ENCODE peak calls at places on chromosomes 6 and 20, in seven cellular contexts. One of them, this sample, is unnamed.

GRCh38 chr6:15602144-15602543 is 60.7 kb downstream of the DTNBP1 start:
- DNase-seq in ascending aorta: no peak
- DNase-seq in thyroid gland: peak
- DNase-seq in CD8-positive, alpha-beta T cell: peak
- DNase-seq in AG09309: no peak
- DNase-seq in gastrocnemius medialis: no peak
- DNase-seq in AG04450: no peak
- DNase-seq in this sample: no peak

GRCh38 chr20:19213946-19214490 is 1.6 kb downstream of the SLC24A3 start:
- DNase-seq in ascending aorta: no peak
- DNase-seq in thyroid gland: no peak
- DNase-seq in CD8-positive, alpha-beta T cell: no peak
- DNase-seq in AG09309: no peak
- DNase-seq in gastrocnemius medialis: no peak
- DNase-seq in AG04450: no peak
- DNase-seq in this sample: no peak

GRCh38 chr20:2742934-2743559 is 50.5 kb downstream of the EBF4 start:
- DNase-seq in ascending aorta: no peak
- DNase-seq in thyroid gland: peak
- DNase-seq in CD8-positive, alpha-beta T cell: peak
- DNase-seq in AG09309: no peak
- DNase-seq in gastrocnemius medialis: no peak
- DNase-seq in AG04450: peak
- DNase-seq in this sample: peak

GRCh38 chr6:168130683-168131371 is 51.8 kb upstream of the FRMD1 start:
- DNase-seq in ascending aorta: no peak
- DNase-seq in thyroid gland: no peak
- DNase-seq in CD8-positive, alpha-beta T cell: no peak
- DNase-seq in AG09309: no peak
- DNase-seq in gastrocnemius medialis: no peak
- DNase-seq in AG04450: no peak
- DNase-seq in this sample: no peak

GRCh38 chr6:91751496-91751895 is 1164.6 kb upstream of the MAP3K7 start:
- DNase-seq in ascending aorta: no peak
- DNase-seq in thyroid gland: no peak
- DNase-seq in CD8-positive, alpha-beta T cell: no peak
- DNase-seq in AG09309: no peak
- DNase-seq in gastrocnemius medialis: no peak
- DNase-seq in AG04450: no peak
- DNase-seq in this sample: no peak

GRCh38 chr6:70663881-70664466 is 3.7 kb upstream of the SMAP1 start:
- DNase-seq in ascending aorta: no peak
- DNase-seq in thyroid gland: no peak
- DNase-seq in CD8-positive, alpha-beta T cell: no peak
- DNase-seq in AG09309: no peak
- DNase-seq in gastrocnemius medialis: peak
- DNase-seq in AG04450: no peak
- DNase-seq in this sample: no peak

GRCh38 chr6:170160031-170160627 is 130.7 kb downstream of the DLL1 start:
- DNase-seq in ascending aorta: no peak
- DNase-seq in thyroid gland: no peak
- DNase-seq in CD8-positive, alpha-beta T cell: no peak
- DNase-seq in AG09309: no peak
- DNase-seq in gastrocnemius medialis: no peak
- DNase-seq in AG04450: no peak
- DNase-seq in this sample: no peak

GRCh38 chr6:107560657-107561056 is 70.7 kb downstream of the SOBP start:
- DNase-seq in ascending aorta: no peak
- DNase-seq in thyroid gland: no peak
- DNase-seq in CD8-positive, alpha-beta T cell: no peak
- DNase-seq in AG09309: peak
- DNase-seq in gastrocnemius medialis: no peak
- DNase-seq in AG04450: no peak
- DNase-seq in this sample: no peak

GRCh38 chr6:47484616-47485015 is 7.0 kb downstream of the CD2AP start:
- DNase-seq in ascending aorta: no peak
- DNase-seq in thyroid gland: no peak
- DNase-seq in CD8-positive, alpha-beta T cell: no peak
- DNase-seq in AG09309: peak
- DNase-seq in gastrocnemius medialis: no peak
- DNase-seq in AG04450: peak
- DNase-seq in this sample: peak

GRCh38 chr20:21052686-21053001 is 53.5 kb downstream of the LINC00237 start:
- DNase-seq in ascending aorta: no peak
- DNase-seq in thyroid gland: no peak
- DNase-seq in CD8-positive, alpha-beta T cell: no peak
- DNase-seq in AG09309: no peak
- DNase-seq in gastrocnemius medialis: no peak
- DNase-seq in AG04450: no peak
- DNase-seq in this sample: no peak

GRCh38 chr6:131382646-131383045 is 190.4 kb upstream of the ARG1 start:
- DNase-seq in ascending aorta: no peak
- DNase-seq in thyroid gland: no peak
- DNase-seq in CD8-positive, alpha-beta T cell: no peak
- DNase-seq in AG09309: no peak
- DNase-seq in gastrocnemius medialis: no peak
- DNase-seq in AG04450: no peak
- DNase-seq in this sample: no peak

GRCh38 chr6:2841264-2842138 is at the start of gene SERPINB1:
- DNase-seq in ascending aorta: peak
- DNase-seq in thyroid gland: peak
- DNase-seq in CD8-positive, alpha-beta T cell: peak
- DNase-seq in AG09309: peak
- DNase-seq in gastrocnemius medialis: peak
- DNase-seq in AG04450: peak
- DNase-seq in this sample: peak
- TF ChIP-seq CTCF in ascending aorta: no peak
- TF ChIP-seq CTCF in thyroid gland: peak
- TF ChIP-seq CTCF in CD8-positive, alpha-beta T cell: no peak
- TF ChIP-seq CTCF in AG09309: no peak
- TF ChIP-seq CTCF in gastrocnemius medialis: peak
- TF ChIP-seq CTCF in AG04450: peak
- TF ChIP-seq CTCF in this sample: peak

DNA sequence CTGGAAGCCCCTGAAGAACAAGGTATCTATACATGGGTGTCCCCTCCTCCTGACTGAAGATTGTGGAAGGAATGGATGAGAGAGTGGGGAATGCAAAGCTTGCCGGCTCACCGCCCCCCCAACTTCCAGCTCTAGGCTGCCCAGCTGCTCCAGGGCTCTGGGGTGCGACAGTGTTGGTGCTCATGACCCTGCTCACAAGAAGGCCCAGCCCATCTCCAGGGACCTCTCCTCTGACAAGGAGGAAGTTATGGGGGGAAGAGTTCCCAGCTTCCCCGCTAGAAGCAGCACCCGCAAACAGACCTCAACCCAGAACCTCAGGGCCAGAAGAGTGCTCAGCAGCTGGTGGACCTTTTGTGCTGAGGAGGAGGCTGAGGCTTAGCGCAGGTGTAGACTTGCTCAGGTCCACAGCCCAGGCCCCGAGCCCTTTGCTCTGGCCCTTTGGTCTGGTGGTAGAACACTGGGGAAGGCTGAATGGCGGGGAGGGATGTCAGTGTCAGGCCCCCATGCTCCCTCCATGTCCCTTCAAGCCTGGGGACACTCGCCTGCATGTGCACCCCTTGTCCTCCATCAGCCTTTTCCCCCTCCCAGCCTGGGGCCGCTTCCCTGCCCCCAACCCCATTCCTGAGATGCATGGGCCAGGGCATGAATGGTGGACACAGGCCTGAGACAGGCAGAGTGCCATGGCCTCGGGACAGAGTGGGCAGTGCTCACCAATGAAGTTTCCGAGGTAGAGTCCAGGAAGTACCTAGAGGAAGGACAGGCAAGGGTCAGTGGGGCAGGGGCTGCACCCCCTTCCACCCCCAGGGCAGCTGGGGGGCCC is 1.3 kb downstream of the DUSP15 start:
- DNase-seq in ascending aorta: peak
- DNase-seq in thyroid gland: no peak
- DNase-seq in CD8-positive, alpha-beta T cell: no peak
- DNase-seq in AG09309: no peak
- DNase-seq in gastrocnemius medialis: no peak
- DNase-seq in AG04450: no peak
- DNase-seq in this sample: no peak
- H3K4me3 ChIP-seq in ascending aorta: peak
- H3K4me3 ChIP-seq in thyroid gland: no peak
- H3K4me3 ChIP-seq in CD8-positive, alpha-beta T cell: peak
- H3K4me3 ChIP-seq in AG09309: no peak
- H3K4me3 ChIP-seq in gastrocnemius medialis: peak
- H3K4me3 ChIP-seq in AG04450: no peak
- H3K4me3 ChIP-seq in this sample: no peak

DNA sequence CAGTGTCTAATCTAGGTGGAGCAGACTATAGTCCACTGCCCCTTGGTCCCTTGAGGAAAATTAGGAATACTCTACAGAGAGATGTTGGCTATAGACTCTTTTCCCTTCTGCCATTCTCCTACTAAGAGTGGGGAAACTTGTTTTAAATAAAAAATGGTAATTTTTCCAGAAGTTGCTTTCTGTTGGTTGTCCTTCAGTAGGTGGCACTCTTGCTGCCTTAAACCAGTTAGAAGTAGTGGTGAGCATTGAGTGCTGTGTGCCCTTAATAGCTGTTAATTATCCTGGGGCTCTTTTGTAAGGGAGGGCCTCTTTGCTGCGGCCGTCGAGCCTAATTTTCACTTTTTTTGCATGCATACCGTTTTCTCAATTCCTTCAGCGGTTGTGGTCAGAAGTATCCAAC is 2.8 kb downstream of the CMTR1 start:
- DNase-seq in ascending aorta: no peak
- DNase-seq in thyroid gland: no peak
- DNase-seq in CD8-positive, alpha-beta T cell: no peak
- DNase-seq in AG09309: no peak
- DNase-seq in gastrocnemius medialis: no peak
- DNase-seq in AG04450: no peak
- DNase-seq in this sample: no peak
- TF ChIP-seq CTCF in ascending aorta: no peak
- TF ChIP-seq CTCF in thyroid gland: no peak
- TF ChIP-seq CTCF in CD8-positive, alpha-beta T cell: no peak
- TF ChIP-seq CTCF in AG09309: peak
- TF ChIP-seq CTCF in gastrocnemius medialis: no peak
- TF ChIP-seq CTCF in AG04450: no peak
- TF ChIP-seq CTCF in this sample: peak

DNA sequence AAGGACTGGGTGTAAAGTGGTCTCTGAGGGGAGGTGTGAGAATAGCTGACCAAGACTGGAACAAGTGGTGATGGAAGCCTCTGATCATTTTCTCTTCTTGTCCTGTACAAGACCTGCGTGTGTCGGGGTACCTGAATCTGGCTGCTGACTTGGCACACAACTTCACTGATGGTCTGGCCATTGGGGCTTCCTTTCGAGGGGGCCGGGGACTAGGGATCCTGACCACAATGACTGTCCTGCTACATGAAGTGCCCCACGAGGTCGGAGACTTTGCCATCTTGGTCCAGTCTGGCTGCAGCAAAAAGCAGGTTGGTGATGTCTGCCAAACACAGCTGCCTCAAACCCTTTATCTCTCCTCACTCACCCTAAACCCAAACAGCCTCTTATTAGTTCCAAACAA is 1.7 kb upstream of the HSD17B8 start:
- DNase-seq in ascending aorta: peak
- DNase-seq in thyroid gland: no peak
- DNase-seq in CD8-positive, alpha-beta T cell: no peak
- DNase-seq in AG09309: no peak
- DNase-seq in gastrocnemius medialis: no peak
- DNase-seq in AG04450: no peak
- DNase-seq in this sample: no peak
- H3K4me3 ChIP-seq in ascending aorta: peak
- H3K4me3 ChIP-seq in thyroid gland: no peak
- H3K4me3 ChIP-seq in CD8-positive, alpha-beta T cell: no peak
- H3K4me3 ChIP-seq in AG09309: no peak
- H3K4me3 ChIP-seq in gastrocnemius medialis: no peak
- H3K4me3 ChIP-seq in AG04450: peak
- H3K4me3 ChIP-seq in this sample: no peak

GRCh38 chr6:13769655-13770053 is 44.7 kb downstream of the MCUR1 start:
- DNase-seq in ascending aorta: no peak
- DNase-seq in thyroid gland: no peak
- DNase-seq in CD8-positive, alpha-beta T cell: no peak
- DNase-seq in AG09309: no peak
- DNase-seq in gastrocnemius medialis: no peak
- DNase-seq in AG04450: no peak
- DNase-seq in this sample: no peak
- TF ChIP-seq CTCF in ascending aorta: no peak
- TF ChIP-seq CTCF in thyroid gland: no peak
- TF ChIP-seq CTCF in CD8-positive, alpha-beta T cell: no peak
- TF ChIP-seq CTCF in AG09309: no peak
- TF ChIP-seq CTCF in gastrocnemius medialis: peak
- TF ChIP-seq CTCF in AG04450: peak
- TF ChIP-seq CTCF in this sample: peak

GRCh38 chr6:27651371-27651732 is 178.4 kb upstream of the ZNF184 start:
- DNase-seq in ascending aorta: no peak
- DNase-seq in thyroid gland: no peak
- DNase-seq in CD8-positive, alpha-beta T cell: no peak
- DNase-seq in AG09309: no peak
- DNase-seq in gastrocnemius medialis: no peak
- DNase-seq in AG04450: no peak
- DNase-seq in this sample: no peak
- H3K4me3 ChIP-seq in ascending aorta: no peak
- H3K4me3 ChIP-seq in thyroid gland: no peak
- H3K4me3 ChIP-seq in CD8-positive, alpha-beta T cell: no peak
- H3K4me3 ChIP-seq in AG09309: no peak
- H3K4me3 ChIP-seq in gastrocnemius medialis: no peak
- H3K4me3 ChIP-seq in AG04450: no peak
- H3K4me3 ChIP-seq in this sample: peak

GRCh38 chr6:152271681-152272464 is 365.3 kb downstream of the SYNE1 start:
- DNase-seq in ascending aorta: peak
- DNase-seq in thyroid gland: no peak
- DNase-seq in CD8-positive, alpha-beta T cell: no peak
- DNase-seq in AG09309: peak
- DNase-seq in gastrocnemius medialis: peak
- DNase-seq in AG04450: no peak
- DNase-seq in this sample: no peak
- TF ChIP-seq CTCF in ascending aorta: no peak
- TF ChIP-seq CTCF in thyroid gland: no peak
- TF ChIP-seq CTCF in CD8-positive, alpha-beta T cell: no peak
- TF ChIP-seq CTCF in AG09309: no peak
- TF ChIP-seq CTCF in gastrocnemius medialis: no peak
- TF ChIP-seq CTCF in AG04450: no peak
- TF ChIP-seq CTCF in this sample: no peak